ENCODE peak calls at places on chromosomes 11 and 22, in four cellular contexts. S, W, Z and E are unnamed samples.

GRCh38 chr22:36398602-36399472 is 11.1 kb upstream of the MYH9 start:
- ATAC-seq in S (no peak), W (no peak), Z (peak; percentile 60), E (no peak)

GRCh38 chr22:24414523-24414922 is 12.9 kb upstream of the ADORA2A start:
- ATAC-seq in S (no peak), W (no peak), Z (no peak), E (no peak)

GRCh38 chr11:46663277-46663940 is 37.0 kb downstream of the ARHGAP1 start:
- ATAC-seq in S (no peak), W (no peak), Z (no peak), E (no peak)

GRCh38 chr11:65539401-65540289 is 14.8 kb downstream of the SCYL1 start:
- ATAC-seq in S (peak; percentile 57), W (peak; percentile 39), Z (peak; percentile 61), E (no peak)

GRCh38 chr11:94140154-94140655 is 11.6 kb downstream of the PANX1 start:
- ATAC-seq in S (no peak), W (no peak), Z (no peak), E (no peak)

GRCh38 chr11:15280393-15280792 is 165.7 kb downstream of the INSC start:
- ATAC-seq in S (no peak), W (no peak), Z (no peak), E (no peak)

GRCh38 chr11:2857918-2858317 is 27.7 kb downstream of the CDKN1C start:
- ATAC-seq in S (no peak), W (no peak), Z (no peak), E (no peak)

GRCh38 chr11:61511383-61511782 is 2.8 kb downstream of the LRRC10B start:
- ATAC-seq in S (no peak), W (no peak), Z (no peak), E (no peak)

GRCh38 chr11:34926101-34926830 is 9.8 kb downstream of the PDHX start:
- ATAC-seq in S (peak; percentile 80), W (peak; percentile 85), Z (peak; percentile 54), E (peak; percentile 34)

GRCh38 chr11:119044708-119045107 is 12.3 kb downstream of the HYOU1 start:
- ATAC-seq in S (no peak), W (no peak), Z (peak; percentile 17), E (no peak)

GRCh38 chr11:46149342-46149741 is 28.1 kb upstream of the PHF21A start:
- ATAC-seq in S (no peak), W (no peak), Z (no peak), E (no peak)

GRCh38 chr22:45608763-45609180 is 62.9 kb upstream of the ATXN10 start:
- ATAC-seq in S (no peak), W (no peak), Z (peak; percentile 40), E (no peak)

GRCh38 chr11:438101-438844 is 3.5 kb downstream of the ANO9 start:
- ATAC-seq in S (no peak), W (no peak), Z (no peak), E (no peak)

DNA sequence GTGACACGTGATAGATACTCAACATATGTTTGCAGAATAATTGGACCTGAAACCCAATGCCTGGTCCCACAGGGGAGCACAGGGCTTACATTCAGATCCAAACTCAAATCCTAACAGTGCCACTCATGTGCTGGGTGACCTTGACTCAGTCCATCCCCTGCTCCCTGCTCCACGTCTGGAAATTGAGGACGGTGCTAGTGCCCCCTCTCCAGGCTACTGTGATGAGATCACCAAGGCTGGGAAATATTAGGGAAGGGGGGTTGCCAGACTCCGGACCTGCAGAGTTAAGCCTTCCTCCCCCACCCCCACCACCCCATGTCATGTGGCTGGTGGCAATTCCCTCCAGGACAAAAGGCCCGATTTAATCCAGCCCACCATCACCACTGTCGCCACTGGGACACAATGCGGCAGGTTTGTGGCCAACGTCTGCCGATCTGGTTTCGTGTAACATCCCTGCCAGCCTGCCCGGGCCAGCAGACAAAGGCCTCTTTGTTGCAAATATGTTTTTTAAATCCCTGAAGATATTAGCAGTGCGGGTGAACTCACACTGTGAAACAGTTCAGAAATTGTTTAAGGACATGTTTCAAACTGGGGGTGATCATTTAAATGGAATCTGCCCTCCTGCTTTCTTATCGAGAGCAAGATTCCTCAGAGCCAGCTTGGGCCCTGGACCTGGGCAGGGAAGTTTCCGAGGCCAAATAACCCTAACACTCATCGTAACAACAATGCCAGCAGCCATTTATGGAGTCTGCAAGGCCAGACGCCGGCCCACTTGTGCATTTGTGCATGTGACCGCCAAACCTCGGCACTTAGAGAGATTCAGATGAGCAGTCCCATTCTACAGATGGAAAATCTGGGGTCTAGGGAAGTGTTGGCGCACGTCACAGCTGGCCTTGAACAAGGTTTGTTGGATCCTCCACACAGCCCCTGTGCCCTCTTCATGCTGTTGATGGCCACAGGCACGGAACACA is 19.6 kb upstream of the MN1 start:
- ATAC-seq in S (no peak), W (no peak), Z (no peak), E (no peak)
- TF ChIP-seq CTCF in S (no peak), W (no peak), Z (no peak), E (no peak)

GRCh38 chr11:79054636-79055035 is 386.2 kb downstream of the TENM4 start:
- ATAC-seq in S (no peak), W (no peak), Z (peak; percentile 17), E (no peak)

GRCh38 chr11:79060081-79060480 is 380.7 kb downstream of the TENM4 start:
- ATAC-seq in S (no peak), W (no peak), Z (no peak), E (no peak)

GRCh38 chr11:79059171-79059570 is 381.7 kb downstream of the TENM4 start:
- ATAC-seq in S (no peak), W (no peak), Z (no peak), E (no peak)

GRCh38 chr11:79052539-79052938 is 388.3 kb downstream of the TENM4 start:
- ATAC-seq in S (no peak), W (no peak), Z (no peak), E (no peak)

GRCh38 chr11:79055866-79056632 is 384.8 kb downstream of the TENM4 start:
- ATAC-seq in S (no peak), W (peak; percentile 58), Z (no peak), E (peak; percentile 60)
- TF ChIP-seq CTCF in S (no peak), W (no peak), Z (no peak), E (no peak)

DNA sequence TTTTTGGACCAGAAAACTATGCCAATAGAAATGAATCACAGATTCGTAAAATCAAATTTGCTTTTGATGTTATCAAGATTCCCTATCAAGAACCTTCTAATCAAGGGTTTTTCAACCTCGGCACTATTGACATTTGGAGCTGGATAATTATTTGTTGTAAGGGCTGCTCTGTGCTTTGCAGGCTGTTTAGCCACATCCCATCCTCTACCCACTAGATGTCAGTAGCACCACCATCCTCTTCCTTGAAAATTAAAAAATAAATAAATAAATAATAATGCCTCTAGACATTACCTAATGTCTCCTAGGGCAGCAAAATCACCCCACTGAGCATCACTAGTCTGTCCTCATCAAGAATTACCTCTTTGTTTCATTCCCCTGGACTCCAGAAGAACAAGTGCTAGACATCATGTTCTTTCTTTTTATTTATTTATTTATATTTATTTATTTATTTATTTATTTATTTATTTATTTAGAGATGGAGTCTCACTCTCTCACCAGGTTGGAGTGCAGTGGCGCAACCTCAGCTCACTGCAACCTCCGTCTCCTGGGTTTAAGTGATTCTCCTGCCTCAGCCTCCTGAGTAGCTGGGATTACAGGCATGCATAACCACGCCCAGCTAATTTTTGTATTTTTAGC is 744.7 kb downstream of the KCNA4 start:
- ATAC-seq in S (no peak), W (no peak), Z (peak; percentile 83), E (no peak)
- TF ChIP-seq CTCF in S (no peak), W (no peak), Z (peak; percentile 76), E (no peak)

GRCh38 chr11:117428856-117429229 is 101.2 kb downstream of the CEP164 start:
- ATAC-seq in S (no peak), W (no peak), Z (no peak), E (no peak)
- TF ChIP-seq CTCF in S (no peak), W (no peak), Z (no peak), E (no peak)

GRCh38 chr11:130449996-130450419 is 1.6 kb downstream of the ADAMTS15 start:
- ATAC-seq in S (peak; percentile 58), W (peak; percentile 55), Z (no peak), E (peak; percentile 80)
- TF ChIP-seq CTCF in S (peak; percentile 55), W (peak; percentile 37), Z (no peak), E (no peak)